ENCODE peak calls at places on chromosomes 7 and 10, in six cellular contexts. F is activated CD8-positive, alpha-beta memory T cell treated with anti-CD3 and anti-CD28 coated beads for 24 hours; T is AG08395; G is PC-9; X is mucosa of descending colon; W is NCI-H2081 treated with DMSO at 0.1 percent for 48 hours. C is an unnamed sample.

GRCh38 chr7:100745184-100745583 is 11.8 kb downstream of the ZAN start:
- DNase-seq in F (peak), T (peak), G (no peak), X (peak), W (no peak), C (no peak)

GRCh38 chr10:65779985-65780384 is 1145.9 kb upstream of the LRRTM3 start:
- DNase-seq in F (no peak), T (no peak), G (no peak), X (no peak), W (no peak), C (no peak)

GRCh38 chr10:71038921-71039320 is 150.6 kb upstream of the PCBD1 start:
- DNase-seq in F (no peak), T (no peak), G (no peak), X (no peak), W (no peak), C (no peak)

GRCh38 chr10:133185916-133186315 is 25.9 kb downstream of the KNDC1 start:
- DNase-seq in F (no peak), T (no peak), G (no peak), X (no peak), W (no peak), C (no peak)

GRCh38 chr10:73899401-73899780 is 11.5 kb upstream of the PLAU start:
- DNase-seq in F (no peak), T (peak), G (peak), X (no peak), W (no peak), C (no peak)

GRCh38 chr7:5143106-5143505 is 46.9 kb upstream of the WIPI2 start:
- DNase-seq in F (peak), T (no peak), G (no peak), X (no peak), W (no peak), C (peak)

GRCh38 chr7:2124604-2125345 is 108.0 kb downstream of the MAD1L1 start:
- DNase-seq in F (no peak), T (no peak), G (no peak), X (no peak), W (no peak), C (no peak)

GRCh38 chr10:132599712-132600111 is 62.1 kb downstream of the INPP5A start:
- DNase-seq in F (no peak), T (no peak), G (no peak), X (no peak), W (no peak), C (no peak)

GRCh38 chr7:85516675-85517074 is 329.8 kb upstream of the SEMA3D start:
- DNase-seq in F (no peak), T (no peak), G (no peak), X (no peak), W (no peak), C (no peak)

GRCh38 chr10:47331954-47332353 is 9.7 kb downstream of the GDF2 start:
- DNase-seq in F (no peak), T (no peak), G (peak), X (no peak), W (no peak), C (no peak)

GRCh38 chr10:112177247-112177646 is 6.3 kb downstream of the GPAM start:
- DNase-seq in F (no peak), T (no peak), G (no peak), X (no peak), W (no peak), C (no peak)

GRCh38 chr7:69843653-69844052 is 245.4 kb downstream of the AUTS2 start:
- DNase-seq in F (no peak), T (no peak), G (no peak), X (no peak), W (no peak), C (no peak)

GRCh38 chr10:51308096-51308495 is 233.8 kb downstream of the PRKG1 start:
- DNase-seq in F (no peak), T (no peak), G (no peak), X (no peak), W (no peak), C (no peak)

GRCh38 chr10:103616705-103617361 is 123.3 kb downstream of the NEURL1 start:
- DNase-seq in F (no peak), T (peak), G (no peak), X (peak), W (no peak), C (no peak)

GRCh38 chr7:1829111-1829510 is 159.0 kb downstream of the ELFN1 start:
- DNase-seq in F (no peak), T (no peak), G (no peak), X (no peak), W (no peak), C (no peak)

GRCh38 chr10:30247704-30248103 is 101.4 kb downstream of the MTPAP start:
- DNase-seq in F (no peak), T (no peak), G (no peak), X (no peak), W (no peak), C (no peak)

GRCh38 chr10:81157649-81158048 is 619.9 kb downstream of the SH2D4B start:
- DNase-seq in F (no peak), T (no peak), G (no peak), X (no peak), W (no peak), C (no peak)

GRCh38 chr7:129247087-129247486 is 22.3 kb downstream of the AHCYL2 start:
- DNase-seq in F (no peak), T (no peak), G (no peak), X (no peak), W (no peak), C (no peak)

GRCh38 chr10:101690461-101690860 is 4.5 kb downstream of the FBXW4 start:
- DNase-seq in F (no peak), T (no peak), G (no peak), X (no peak), W (no peak), C (no peak)

GRCh38 chr10:118033905-118034304 is 12.8 kb downstream of the RAB11FIP2 start:
- DNase-seq in F (no peak), T (no peak), G (no peak), X (no peak), W (no peak), C (no peak)

GRCh38 chr10:44907576-44907975 is 3.6 kb upstream of the TMEM72 start:
- DNase-seq in F (no peak), T (no peak), G (no peak), X (no peak), W (no peak), C (no peak)

GRCh38 chr10:44780461-44780860 is 130.7 kb upstream of the TMEM72 start:
- DNase-seq in F (no peak), T (no peak), G (no peak), X (no peak), W (no peak), C (no peak)

GRCh38 chr10:46250481-46250880 is 36.3 kb upstream of the ANTXRL start:
- DNase-seq in F (no peak), T (no peak), G (no peak), X (no peak), W (no peak), C (no peak)

GRCh38 chr7:143499246-143499645 is 21.6 kb downstream of the TAS2R41 start:
- DNase-seq in F (no peak), T (peak), G (no peak), X (peak), W (no peak), C (no peak)

GRCh38 chr10:91629715-91630549 is 2.9 kb downstream of the PPP1R3C start:
- DNase-seq in F (no peak), T (no peak), G (no peak), X (no peak), W (no peak), C (no peak)

GRCh38 chr7:140726304-140726703 is 29.8 kb downstream of the NDUFB2 start:
- DNase-seq in F (no peak), T (peak), G (no peak), X (no peak), W (no peak), C (no peak)

GRCh38 chr7:55405856-55406541 is 40.9 kb downstream of the LANCL2 start:
- DNase-seq in F (no peak), T (no peak), G (no peak), X (peak), W (no peak), C (no peak)

GRCh38 chr7:16741676-16742075 is 11.9 kb upstream of the TSPAN13 start:
- DNase-seq in F (no peak), T (no peak), G (no peak), X (no peak), W (no peak), C (no peak)